ENCODE peak calls at places on chromosome 18, in six cellular contexts. One of them, this sample, is unnamed.

GRCh38 chr18:36917907-36918306 is 89.0 kb downstream of the KIAA1328 start:
- DNase-seq in NCI-H2171: no peak
- DNase-seq in neuronal stem cell: no peak
- DNase-seq in cardiac muscle cell: no peak
- DNase-seq in left colon: no peak
- DNase-seq in T-helper 1 cell: no peak
- DNase-seq in this sample: no peak

GRCh38 chr18:53457068-53457467 is 767.4 kb downstream of the MBD2 start:
- DNase-seq in left colon: no peak
- DNase-seq in cardiac muscle cell: no peak
- DNase-seq in neuronal stem cell: no peak
- DNase-seq in NCI-H2171: no peak
- DNase-seq in T-helper 1 cell: no peak
- DNase-seq in this sample: no peak

GRCh38 chr18:23135679-23136325 is 517 bp downstream of the CABLES1 start:
- DNase-seq in NCI-H2171: no peak
- DNase-seq in left colon: no peak
- DNase-seq in cardiac muscle cell: peak
- DNase-seq in neuronal stem cell: peak
- DNase-seq in T-helper 1 cell: no peak
- DNase-seq in this sample: peak

GRCh38 chr18:64219511-64219910 is 70.6 kb upstream of the LINC00305 start:
- DNase-seq in left colon: no peak
- DNase-seq in NCI-H2171: peak
- DNase-seq in cardiac muscle cell: peak
- DNase-seq in T-helper 1 cell: no peak
- DNase-seq in neuronal stem cell: no peak
- DNase-seq in this sample: no peak

GRCh38 chr18:46283268-46283667 is 179.1 kb downstream of the HAUS1 start:
- DNase-seq in NCI-H2171: no peak
- DNase-seq in T-helper 1 cell: no peak
- DNase-seq in cardiac muscle cell: no peak
- DNase-seq in neuronal stem cell: no peak
- DNase-seq in left colon: no peak
- DNase-seq in this sample: no peak

GRCh38 chr18:70454705-70455322 is 166.0 kb downstream of the SOCS6 start:
- DNase-seq in left colon: no peak
- DNase-seq in cardiac muscle cell: peak
- DNase-seq in T-helper 1 cell: no peak
- DNase-seq in NCI-H2171: no peak
- DNase-seq in neuronal stem cell: peak
- DNase-seq in this sample: peak

GRCh38 chr18:48358868-48359267 is 50.3 kb downstream of the ZBTB7C start:
- DNase-seq in NCI-H2171: no peak
- DNase-seq in cardiac muscle cell: no peak
- DNase-seq in T-helper 1 cell: no peak
- DNase-seq in neuronal stem cell: no peak
- DNase-seq in left colon: no peak
- DNase-seq in this sample: no peak

GRCh38 chr18:80112623-80113248 is 3.7 kb downstream of the ADNP2 start:
- DNase-seq in T-helper 1 cell: no peak
- DNase-seq in cardiac muscle cell: peak
- DNase-seq in neuronal stem cell: no peak
- DNase-seq in NCI-H2171: no peak
- DNase-seq in left colon: no peak
- DNase-seq in this sample: no peak

GRCh38 chr18:39260565-39260964 is 1695.0 kb upstream of the CELF4 start:
- DNase-seq in cardiac muscle cell: no peak
- DNase-seq in neuronal stem cell: no peak
- DNase-seq in left colon: no peak
- DNase-seq in NCI-H2171: no peak
- DNase-seq in T-helper 1 cell: no peak
- DNase-seq in this sample: no peak

GRCh38 chr18:48542513-48543181 is 3.8 kb downstream of the CTIF start:
- DNase-seq in cardiac muscle cell: no peak
- DNase-seq in NCI-H2171: no peak
- DNase-seq in T-helper 1 cell: no peak
- DNase-seq in left colon: no peak
- DNase-seq in neuronal stem cell: no peak
- DNase-seq in this sample: no peak

GRCh38 chr18:14122099-14122498 is 10.1 kb downstream of the ZNF519 start:
- DNase-seq in left colon: no peak
- DNase-seq in NCI-H2171: no peak
- DNase-seq in T-helper 1 cell: no peak
- DNase-seq in cardiac muscle cell: no peak
- DNase-seq in neuronal stem cell: no peak
- DNase-seq in this sample: no peak

GRCh38 chr18:12726774-12727550 is 24.1 kb downstream of the PSMG2 start:
- DNase-seq in NCI-H2171: peak
- DNase-seq in left colon: no peak
- DNase-seq in cardiac muscle cell: peak
- DNase-seq in neuronal stem cell: peak
- DNase-seq in T-helper 1 cell: peak
- DNase-seq in this sample: peak

GRCh38 chr18:48819781-48820482 is 130.8 kb downstream of the SMAD7 start:
- DNase-seq in left colon: peak
- DNase-seq in T-helper 1 cell: no peak
- DNase-seq in neuronal stem cell: no peak
- DNase-seq in NCI-H2171: no peak
- DNase-seq in cardiac muscle cell: no peak
- DNase-seq in this sample: no peak

GRCh38 chr18:70292628-70293027 is 3.8 kb downstream of the SOCS6 start:
- DNase-seq in NCI-H2171: no peak
- DNase-seq in T-helper 1 cell: no peak
- DNase-seq in neuronal stem cell: no peak
- DNase-seq in left colon: peak
- DNase-seq in cardiac muscle cell: no peak
- DNase-seq in this sample: no peak

GRCh38 chr18:77366725-77367641 is 117.3 kb downstream of the GALR1 start:
- DNase-seq in T-helper 1 cell: no peak
- DNase-seq in NCI-H2171: peak
- DNase-seq in cardiac muscle cell: no peak
- DNase-seq in neuronal stem cell: no peak
- DNase-seq in left colon: peak
- DNase-seq in this sample: peak

GRCh38 chr18:39190508-39190907 is 1624.9 kb upstream of the CELF4 start:
- DNase-seq in T-helper 1 cell: no peak
- DNase-seq in NCI-H2171: no peak
- DNase-seq in left colon: no peak
- DNase-seq in cardiac muscle cell: no peak
- DNase-seq in neuronal stem cell: no peak
- DNase-seq in this sample: no peak

GRCh38 chr18:23970161-23971153 is 44.1 kb upstream of the TTC39C start:
- DNase-seq in left colon: no peak
- DNase-seq in cardiac muscle cell: no peak
- DNase-seq in NCI-H2171: no peak
- DNase-seq in neuronal stem cell: no peak
- DNase-seq in T-helper 1 cell: peak
- DNase-seq in this sample: no peak

GRCh38 chr18:23722646-23723045 is 33.4 kb downstream of the LAMA3 start:
- DNase-seq in cardiac muscle cell: no peak
- DNase-seq in left colon: no peak
- DNase-seq in NCI-H2171: no peak
- DNase-seq in T-helper 1 cell: no peak
- DNase-seq in neuronal stem cell: no peak
- DNase-seq in this sample: no peak

GRCh38 chr18:37698508-37699035 is 133.0 kb upstream of the CELF4 start:
- DNase-seq in left colon: no peak
- DNase-seq in neuronal stem cell: no peak
- DNase-seq in T-helper 1 cell: no peak
- DNase-seq in cardiac muscle cell: no peak
- DNase-seq in NCI-H2171: no peak
- DNase-seq in this sample: no peak

GRCh38 chr18:22169889-22170420 is 566 bp downstream of the GATA6 start:
- DNase-seq in cardiac muscle cell: peak
- DNase-seq in neuronal stem cell: no peak
- DNase-seq in NCI-H2171: no peak
- DNase-seq in left colon: no peak
- DNase-seq in T-helper 1 cell: no peak
- DNase-seq in this sample: peak

GRCh38 chr18:1270081-1270480 is 365.4 kb downstream of the ADCYAP1 start:
- DNase-seq in NCI-H2171: no peak
- DNase-seq in neuronal stem cell: no peak
- DNase-seq in left colon: no peak
- DNase-seq in cardiac muscle cell: no peak
- DNase-seq in T-helper 1 cell: no peak
- DNase-seq in this sample: no peak

GRCh38 chr18:195651-196050 is 37.3 kb downstream of the USP14 start:
- DNase-seq in NCI-H2171: no peak
- DNase-seq in neuronal stem cell: no peak
- DNase-seq in T-helper 1 cell: no peak
- DNase-seq in cardiac muscle cell: no peak
- DNase-seq in left colon: no peak
- DNase-seq in this sample: no peak

GRCh38 chr18:41829648-41830516 is 125.2 kb upstream of the PIK3C3 start:
- DNase-seq in cardiac muscle cell: no peak
- DNase-seq in neuronal stem cell: no peak
- DNase-seq in T-helper 1 cell: no peak
- DNase-seq in left colon: no peak
- DNase-seq in NCI-H2171: no peak
- DNase-seq in this sample: no peak

GRCh38 chr18:10113156-10114022 is 199.6 kb downstream of the VAPA start:
- DNase-seq in cardiac muscle cell: no peak
- DNase-seq in neuronal stem cell: no peak
- DNase-seq in left colon: no peak
- DNase-seq in NCI-H2171: no peak
- DNase-seq in T-helper 1 cell: no peak
- DNase-seq in this sample: no peak

GRCh38 chr18:11407900-11408299 is 201.5 kb upstream of the SLC35G4 start:
- DNase-seq in NCI-H2171: no peak
- DNase-seq in cardiac muscle cell: no peak
- DNase-seq in T-helper 1 cell: no peak
- DNase-seq in neuronal stem cell: no peak
- DNase-seq in left colon: no peak
- DNase-seq in this sample: no peak

GRCh38 chr18:23143059-23143831 is 8.0 kb downstream of the CABLES1 start:
- DNase-seq in T-helper 1 cell: no peak
- DNase-seq in neuronal stem cell: no peak
- DNase-seq in NCI-H2171: no peak
- DNase-seq in left colon: peak
- DNase-seq in cardiac muscle cell: no peak
- DNase-seq in this sample: peak

GRCh38 chr18:56431551-56431950 is 206.8 kb downstream of the TXNL1 start:
- DNase-seq in T-helper 1 cell: no peak
- DNase-seq in neuronal stem cell: no peak
- DNase-seq in left colon: no peak
- DNase-seq in cardiac muscle cell: no peak
- DNase-seq in NCI-H2171: no peak
- DNase-seq in this sample: peak

GRCh38 chr18:66533693-66534092 is 70.2 kb downstream of the CDH19 start:
- DNase-seq in cardiac muscle cell: no peak
- DNase-seq in neuronal stem cell: no peak
- DNase-seq in NCI-H2171: no peak
- DNase-seq in T-helper 1 cell: no peak
- DNase-seq in left colon: no peak
- DNase-seq in this sample: no peak

GRCh38 chr18:6482198-6482977 is 67.7 kb upstream of the L3MBTL4 start:
- DNase-seq in NCI-H2171: peak
- DNase-seq in left colon: peak
- DNase-seq in T-helper 1 cell: no peak
- DNase-seq in neuronal stem cell: peak
- DNase-seq in cardiac muscle cell: peak
- DNase-seq in this sample: peak

GRCh38 chr18:48029296-48029986 is 99.0 kb upstream of the SMAD2 start:
- DNase-seq in left colon: peak
- DNase-seq in cardiac muscle cell: no peak
- DNase-seq in T-helper 1 cell: no peak
- DNase-seq in NCI-H2171: no peak
- DNase-seq in neuronal stem cell: no peak
- DNase-seq in this sample: no peak

GRCh38 chr18:49966090-49966489 is 152.8 kb upstream of the ACAA2 start:
- DNase-seq in left colon: no peak
- DNase-seq in neuronal stem cell: no peak
- DNase-seq in cardiac muscle cell: no peak
- DNase-seq in T-helper 1 cell: no peak
- DNase-seq in NCI-H2171: no peak
- DNase-seq in this sample: no peak

GRCh38 chr18:59220164-59220783 is 316 bp downstream of the GRP start:
- DNase-seq in T-helper 1 cell: no peak
- DNase-seq in NCI-H2171: peak
- DNase-seq in neuronal stem cell: no peak
- DNase-seq in left colon: no peak
- DNase-seq in cardiac muscle cell: peak
- DNase-seq in this sample: no peak

GRCh38 chr18:79378416-79379250 is 17.1 kb upstream of the NFATC1 start:
- DNase-seq in left colon: peak
- DNase-seq in neuronal stem cell: peak
- DNase-seq in T-helper 1 cell: peak
- DNase-seq in NCI-H2171: no peak
- DNase-seq in cardiac muscle cell: peak
- DNase-seq in this sample: peak

GRCh38 chr18:79791141-79791972 is 6.4 kb upstream of the KCNG2 start:
- DNase-seq in neuronal stem cell: no peak
- DNase-seq in NCI-H2171: no peak
- DNase-seq in left colon: no peak
- DNase-seq in cardiac muscle cell: no peak
- DNase-seq in T-helper 1 cell: no peak
- DNase-seq in this sample: peak

GRCh38 chr18:32879497-32879896 is 106.7 kb upstream of the KLHL14 start:
- DNase-seq in left colon: no peak
- DNase-seq in neuronal stem cell: peak
- DNase-seq in NCI-H2171: peak
- DNase-seq in T-helper 1 cell: no peak
- DNase-seq in cardiac muscle cell: no peak
- DNase-seq in this sample: no peak

GRCh38 chr18:47595816-47596501 is 334.5 kb downstream of the SMAD2 start:
- DNase-seq in NCI-H2171: no peak
- DNase-seq in neuronal stem cell: no peak
- DNase-seq in T-helper 1 cell: no peak
- DNase-seq in cardiac muscle cell: peak
- DNase-seq in left colon: no peak
- DNase-seq in this sample: peak

GRCh38 chr18:59927246-59927825 is 27.5 kb downstream of the PMAIP1 start:
- DNase-seq in NCI-H2171: no peak
- DNase-seq in cardiac muscle cell: no peak
- DNase-seq in T-helper 1 cell: no peak
- DNase-seq in neuronal stem cell: no peak
- DNase-seq in left colon: no peak
- DNase-seq in this sample: no peak